ENCODE peak calls at places on chromosomes 13 and 19, in seven cellular contexts. One of them, this sample, is unnamed.

GRCh38 chr19:6216996-6217751 is 62.6 kb downstream of the MLLT1 start:
- DNase-seq in fibroblast of lung: peak
- DNase-seq in dorsolateral prefrontal cortex: peak
- DNase-seq in tibial nerve: no peak
- DNase-seq in AG04450: no peak
- DNase-seq in ovary: peak
- DNase-seq in lower lobe of right lung: peak
- DNase-seq in this sample: peak

GRCh38 chr19:30656520-30657100 is 284.4 kb downstream of the ZNF536 start:
- DNase-seq in fibroblast of lung: no peak
- DNase-seq in dorsolateral prefrontal cortex: no peak
- DNase-seq in tibial nerve: no peak
- DNase-seq in AG04450: no peak
- DNase-seq in ovary: no peak
- DNase-seq in lower lobe of right lung: no peak
- DNase-seq in this sample: no peak

GRCh38 chr19:2549701-2550191 is 73.8 kb downstream of the GADD45B start:
- DNase-seq in fibroblast of lung: peak
- DNase-seq in dorsolateral prefrontal cortex: peak
- DNase-seq in tibial nerve: peak
- DNase-seq in AG04450: peak
- DNase-seq in ovary: peak
- DNase-seq in lower lobe of right lung: peak
- DNase-seq in this sample: no peak

GRCh38 chr19:53867225-53868090 is at the start of gene MYADM:
- DNase-seq in fibroblast of lung: peak
- DNase-seq in dorsolateral prefrontal cortex: peak
- DNase-seq in tibial nerve: peak
- DNase-seq in AG04450: peak
- DNase-seq in ovary: peak
- DNase-seq in lower lobe of right lung: peak
- DNase-seq in this sample: peak

GRCh38 chr19:49019242-49019932 is 2.5 kb upstream of the LHB start:
- DNase-seq in fibroblast of lung: no peak
- DNase-seq in dorsolateral prefrontal cortex: no peak
- DNase-seq in tibial nerve: no peak
- DNase-seq in AG04450: no peak
- DNase-seq in ovary: peak
- DNase-seq in lower lobe of right lung: peak
- DNase-seq in this sample: peak

GRCh38 chr13:29550589-29550988 is 44.9 kb downstream of the SLC7A1 start:
- DNase-seq in fibroblast of lung: peak
- DNase-seq in dorsolateral prefrontal cortex: no peak
- DNase-seq in tibial nerve: no peak
- DNase-seq in AG04450: no peak
- DNase-seq in ovary: no peak
- DNase-seq in lower lobe of right lung: no peak
- DNase-seq in this sample: no peak

GRCh38 chr13:72198967-72199601 is 332.1 kb upstream of the DACH1 start:
- DNase-seq in fibroblast of lung: no peak
- DNase-seq in dorsolateral prefrontal cortex: no peak
- DNase-seq in tibial nerve: no peak
- DNase-seq in AG04450: no peak
- DNase-seq in ovary: no peak
- DNase-seq in lower lobe of right lung: no peak
- DNase-seq in this sample: no peak

GRCh38 chr13:58712191-58712590 is 1080.6 kb downstream of the PCDH17 start:
- DNase-seq in fibroblast of lung: peak
- DNase-seq in dorsolateral prefrontal cortex: no peak
- DNase-seq in tibial nerve: no peak
- DNase-seq in AG04450: no peak
- DNase-seq in ovary: no peak
- DNase-seq in lower lobe of right lung: no peak
- DNase-seq in this sample: peak

GRCh38 chr13:21675095-21676007 is 4.5 kb downstream of the FGF9 start:
- DNase-seq in fibroblast of lung: no peak
- DNase-seq in dorsolateral prefrontal cortex: peak
- DNase-seq in tibial nerve: no peak
- DNase-seq in AG04450: no peak
- DNase-seq in ovary: no peak
- DNase-seq in lower lobe of right lung: peak
- DNase-seq in this sample: no peak

GRCh38 chr13:25224151-25224550 is 52.1 kb upstream of the AMER2 start:
- DNase-seq in fibroblast of lung: no peak
- DNase-seq in dorsolateral prefrontal cortex: no peak
- DNase-seq in tibial nerve: no peak
- DNase-seq in AG04450: no peak
- DNase-seq in ovary: no peak
- DNase-seq in lower lobe of right lung: no peak
- DNase-seq in this sample: no peak

GRCh38 chr13:34207334-34207733 is 389.4 kb downstream of the RFC3 start:
- DNase-seq in fibroblast of lung: peak
- DNase-seq in dorsolateral prefrontal cortex: no peak
- DNase-seq in tibial nerve: no peak
- DNase-seq in AG04450: peak
- DNase-seq in ovary: no peak
- DNase-seq in lower lobe of right lung: no peak
- DNase-seq in this sample: no peak

GRCh38 chr13:24982333-24982999 is 113.5 kb upstream of the PABPC3 start:
- DNase-seq in fibroblast of lung: no peak
- DNase-seq in dorsolateral prefrontal cortex: no peak
- DNase-seq in tibial nerve: no peak
- DNase-seq in AG04450: no peak
- DNase-seq in ovary: no peak
- DNase-seq in lower lobe of right lung: no peak
- DNase-seq in this sample: no peak

GRCh38 chr13:33312150-33312908 is 26.8 kb upstream of the STARD13 start:
- DNase-seq in fibroblast of lung: peak
- DNase-seq in dorsolateral prefrontal cortex: no peak
- DNase-seq in tibial nerve: no peak
- DNase-seq in AG04450: no peak
- DNase-seq in ovary: no peak
- DNase-seq in lower lobe of right lung: no peak
- DNase-seq in this sample: no peak

GRCh38 chr13:48775804-48776203 is 122.1 kb downstream of the CYSLTR2 start:
- DNase-seq in fibroblast of lung: peak
- DNase-seq in dorsolateral prefrontal cortex: no peak
- DNase-seq in tibial nerve: no peak
- DNase-seq in AG04450: peak
- DNase-seq in ovary: no peak
- DNase-seq in lower lobe of right lung: no peak
- DNase-seq in this sample: no peak

GRCh38 chr19:16737909-16738308 is 18.3 kb downstream of the NWD1 start:
- DNase-seq in fibroblast of lung: no peak
- DNase-seq in dorsolateral prefrontal cortex: no peak
- DNase-seq in tibial nerve: no peak
- DNase-seq in AG04450: peak
- DNase-seq in ovary: peak
- DNase-seq in lower lobe of right lung: no peak
- DNase-seq in this sample: no peak

DNA sequence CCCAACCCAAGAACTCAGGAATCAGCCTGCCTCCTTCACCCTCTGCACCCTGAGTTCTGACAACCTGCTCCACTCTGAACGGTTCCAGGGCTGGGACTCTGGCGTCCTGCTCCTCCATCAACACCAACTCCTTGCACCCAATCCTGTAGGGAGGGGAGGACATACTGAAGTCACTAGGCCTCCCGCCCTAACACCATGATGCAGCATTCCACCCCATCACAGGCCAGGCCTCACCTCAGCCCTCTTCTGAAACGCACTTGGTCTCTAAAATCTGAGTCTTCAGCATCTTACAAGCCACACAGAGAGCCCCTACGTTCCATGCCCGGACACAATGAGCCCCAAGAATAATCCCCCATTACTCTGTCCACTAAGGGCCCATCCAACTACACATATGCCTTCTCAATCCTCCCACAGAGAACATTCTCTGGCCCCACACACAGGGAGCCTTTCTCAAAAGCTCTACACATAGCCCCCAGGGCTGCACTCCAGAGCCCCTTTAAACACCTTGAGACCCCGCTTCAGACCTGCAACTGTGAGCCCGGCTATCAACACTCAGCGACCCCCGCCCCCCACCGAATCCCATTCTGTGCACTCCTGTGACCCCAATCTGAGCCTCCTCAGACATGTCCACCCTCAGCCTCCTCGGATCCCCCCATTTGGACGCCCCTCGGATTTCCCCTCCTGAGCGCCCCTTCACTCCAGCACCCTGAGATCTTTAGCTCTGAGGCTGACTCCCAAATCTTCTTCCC is 559 bp downstream of the ALKBH6 start:
- DNase-seq in fibroblast of lung: no peak
- DNase-seq in dorsolateral prefrontal cortex: no peak
- DNase-seq in tibial nerve: no peak
- DNase-seq in AG04450: no peak
- DNase-seq in ovary: no peak
- DNase-seq in lower lobe of right lung: no peak
- DNase-seq in this sample: no peak
- H3K27ac ChIP-seq in fibroblast of lung: peak
- H3K27ac ChIP-seq in dorsolateral prefrontal cortex: peak
- H3K27ac ChIP-seq in tibial nerve: peak
- H3K27ac ChIP-seq in AG04450: peak
- H3K27ac ChIP-seq in ovary: peak
- H3K27ac ChIP-seq in lower lobe of right lung: peak
- H3K27ac ChIP-seq in this sample: peak

DNA sequence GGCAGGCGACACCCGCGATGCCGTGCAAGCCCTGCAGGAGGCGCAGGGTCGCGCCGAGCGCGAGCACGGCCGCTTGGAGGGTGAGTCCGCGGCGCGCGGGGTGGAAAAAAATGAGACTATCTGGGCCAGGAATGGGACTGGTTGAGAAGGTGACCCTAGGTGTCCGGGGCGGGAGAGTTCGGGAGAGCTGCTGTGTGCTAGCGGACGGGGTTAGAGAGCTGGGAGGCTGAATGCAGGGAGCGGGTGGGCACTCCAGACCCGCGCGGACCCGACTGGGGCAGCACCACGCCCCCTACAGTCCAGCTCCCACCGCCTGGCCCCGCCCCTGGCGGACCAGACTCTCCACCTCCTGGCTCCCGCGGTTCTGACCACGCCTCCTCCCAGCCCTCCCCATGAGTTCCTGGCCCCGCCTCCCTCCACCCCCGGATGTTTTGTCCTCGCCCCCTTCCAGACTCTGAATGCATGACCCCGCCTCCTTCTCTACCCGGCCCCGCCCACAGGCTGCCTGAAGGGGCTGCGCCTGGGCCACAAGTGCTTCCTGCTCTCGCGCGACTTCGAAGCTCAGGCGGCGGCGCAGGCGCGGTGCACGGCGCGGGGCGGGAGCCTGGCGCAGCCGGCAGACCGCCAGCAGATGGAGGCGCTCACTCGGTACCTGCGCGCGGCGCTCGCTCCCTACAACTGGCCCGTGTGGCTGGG is 1.5 kb downstream of the CLEC11A start:
- DNase-seq in fibroblast of lung: peak
- DNase-seq in dorsolateral prefrontal cortex: peak
- DNase-seq in tibial nerve: peak
- DNase-seq in AG04450: peak
- DNase-seq in ovary: peak
- DNase-seq in lower lobe of right lung: peak
- DNase-seq in this sample: peak
- TF ChIP-seq CTCF in fibroblast of lung: peak
- TF ChIP-seq CTCF in dorsolateral prefrontal cortex: peak
- TF ChIP-seq CTCF in tibial nerve: peak
- TF ChIP-seq CTCF in AG04450: peak
- TF ChIP-seq CTCF in ovary: peak
- TF ChIP-seq CTCF in lower lobe of right lung: peak
- TF ChIP-seq CTCF in this sample: peak

DNA sequence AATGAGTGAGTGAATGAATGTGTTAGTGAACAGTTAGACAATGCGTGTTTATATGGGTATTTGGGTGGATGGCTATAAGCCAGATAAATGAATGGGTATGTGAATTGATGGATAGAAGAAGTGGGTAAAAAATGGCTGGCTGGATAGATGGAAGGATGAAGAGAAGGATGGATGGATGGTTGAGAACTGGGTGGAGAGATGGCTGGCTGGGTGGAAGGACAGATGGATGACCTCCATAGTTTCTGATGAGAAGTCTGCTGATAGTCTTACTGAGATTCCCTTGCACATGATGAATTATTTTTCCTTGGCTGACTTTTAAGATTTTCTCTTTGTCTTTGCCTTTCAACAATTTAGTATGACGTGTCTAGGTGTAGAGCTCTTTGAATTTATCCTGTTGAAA is 57.4 kb downstream of the RYR1 start:
- DNase-seq in fibroblast of lung: no peak
- DNase-seq in dorsolateral prefrontal cortex: no peak
- DNase-seq in tibial nerve: no peak
- DNase-seq in AG04450: no peak
- DNase-seq in ovary: no peak
- DNase-seq in lower lobe of right lung: no peak
- DNase-seq in this sample: no peak
- H3K4me3 ChIP-seq in fibroblast of lung: no peak
- H3K4me3 ChIP-seq in dorsolateral prefrontal cortex: no peak
- H3K4me3 ChIP-seq in tibial nerve: no peak
- H3K4me3 ChIP-seq in AG04450: no peak
- H3K4me3 ChIP-seq in ovary: no peak
- H3K4me3 ChIP-seq in lower lobe of right lung: no peak
- H3K4me3 ChIP-seq in this sample: no peak

GRCh38 chr19:45608948-45609347 is 6.9 kb upstream of the GPR4 start:
- DNase-seq in fibroblast of lung: no peak
- DNase-seq in dorsolateral prefrontal cortex: no peak
- DNase-seq in tibial nerve: no peak
- DNase-seq in AG04450: no peak
- DNase-seq in ovary: no peak
- DNase-seq in lower lobe of right lung: no peak
- DNase-seq in this sample: no peak

GRCh38 chr19:45616709-45617027 is 14.7 kb upstream of the GPR4 start:
- DNase-seq in fibroblast of lung: no peak
- DNase-seq in dorsolateral prefrontal cortex: no peak
- DNase-seq in tibial nerve: no peak
- DNase-seq in AG04450: no peak
- DNase-seq in ovary: no peak
- DNase-seq in lower lobe of right lung: no peak
- DNase-seq in this sample: no peak

GRCh38 chr19:45615795-45616708 is 14.0 kb upstream of the GPR4 start:
- DNase-seq in fibroblast of lung: peak
- DNase-seq in dorsolateral prefrontal cortex: no peak
- DNase-seq in tibial nerve: peak
- DNase-seq in AG04450: peak
- DNase-seq in ovary: peak
- DNase-seq in lower lobe of right lung: peak
- DNase-seq in this sample: peak

DNA sequence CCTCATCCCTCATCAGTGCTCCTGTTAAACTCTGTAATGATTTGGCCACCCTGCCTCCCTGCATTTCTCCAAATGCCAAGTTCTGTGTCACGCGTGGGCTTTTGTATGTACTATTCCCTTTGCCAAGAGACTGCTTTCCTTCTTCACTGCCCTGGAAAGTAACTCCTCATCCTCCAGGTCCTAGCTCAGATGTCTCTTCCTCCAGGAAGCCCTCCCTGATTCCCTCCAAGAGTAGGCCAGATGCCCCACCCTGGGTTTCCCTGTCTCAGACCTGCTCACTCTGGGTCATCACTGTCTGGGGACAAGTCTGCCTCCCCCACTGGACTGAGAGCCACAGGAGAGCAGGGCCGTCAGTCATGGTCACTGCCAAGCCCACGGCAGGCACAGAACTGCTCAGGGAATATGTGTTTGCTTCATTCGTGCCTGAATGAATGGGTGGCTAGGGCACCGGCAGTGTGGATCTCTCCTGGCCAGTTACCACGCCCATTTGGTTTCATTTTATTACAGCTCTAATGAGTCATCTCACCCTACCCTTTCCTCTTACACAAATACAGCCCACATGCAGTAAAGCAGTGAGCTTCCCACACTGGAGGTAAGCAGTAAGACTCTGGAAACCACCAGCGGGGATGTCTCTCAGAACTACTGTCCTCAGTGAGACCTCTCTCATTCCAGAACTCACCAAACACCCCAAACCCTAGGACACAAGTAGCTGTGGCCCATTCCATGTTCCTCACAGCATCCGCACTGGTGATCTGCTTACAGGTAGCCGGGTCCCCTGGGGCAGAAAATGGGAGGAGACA is 12.1 kb upstream of the GPR4 start:
- DNase-seq in fibroblast of lung: peak
- DNase-seq in dorsolateral prefrontal cortex: no peak
- DNase-seq in tibial nerve: no peak
- DNase-seq in AG04450: peak
- DNase-seq in ovary: no peak
- DNase-seq in lower lobe of right lung: no peak
- DNase-seq in this sample: no peak
- H3K27ac ChIP-seq in fibroblast of lung: peak
- H3K27ac ChIP-seq in dorsolateral prefrontal cortex: peak
- H3K27ac ChIP-seq in tibial nerve: no peak
- H3K27ac ChIP-seq in AG04450: peak
- H3K27ac ChIP-seq in ovary: no peak
- H3K27ac ChIP-seq in lower lobe of right lung: peak
- H3K27ac ChIP-seq in this sample: no peak